ENCODE peak calls at places on chromosomes 2 and 18, in four cellular contexts. I is CD8-positive, alpha-beta T cell; A is PC-3; H is HCT116. P is an unnamed sample.

GRCh38 chr2:16625201-16625729 is 40.4 kb downstream of the CYRIA start:
- DNase-seq in I (no peak), A (no peak), H (no peak), P (no peak)

GRCh38 chr2:74051504-74051903 is 66.8 kb downstream of the TET3 start:
- DNase-seq in I (no peak), A (no peak), H (no peak), P (no peak)

GRCh38 chr2:120594856-120595685 is 140.6 kb upstream of the GLI2 start:
- DNase-seq in I (no peak), A (peak), H (peak), P (no peak)

GRCh38 chr2:15919716-15920444 is 20.5 kb upstream of the MYCN start:
- DNase-seq in I (no peak), A (peak), H (no peak), P (no peak)

GRCh38 chr2:159267926-159268325 is 18.6 kb downstream of the WDSUB1 start:
- DNase-seq in I (no peak), A (no peak), H (no peak), P (no peak)

GRCh38 chr18:8623549-8624106 is 14.4 kb downstream of the RAB12 start:
- DNase-seq in I (no peak), A (no peak), H (no peak), P (no peak)

GRCh38 chr2:234459401-234460009 is 37.4 kb downstream of the ARL4C start:
- DNase-seq in I (no peak), A (no peak), H (no peak), P (no peak)

GRCh38 chr18:5413447-5413846 is 117.9 kb upstream of the ZBTB14 start:
- DNase-seq in I (no peak), A (no peak), H (no peak), P (no peak)

GRCh38 chr2:128441341-128442052 is 122.8 kb upstream of the HS6ST1 start:
- DNase-seq in I (no peak), A (no peak), H (no peak), P (no peak)
- H3K27ac ChIP-seq in I (no peak), A (no peak), H (no peak), P (no peak)

DNA sequence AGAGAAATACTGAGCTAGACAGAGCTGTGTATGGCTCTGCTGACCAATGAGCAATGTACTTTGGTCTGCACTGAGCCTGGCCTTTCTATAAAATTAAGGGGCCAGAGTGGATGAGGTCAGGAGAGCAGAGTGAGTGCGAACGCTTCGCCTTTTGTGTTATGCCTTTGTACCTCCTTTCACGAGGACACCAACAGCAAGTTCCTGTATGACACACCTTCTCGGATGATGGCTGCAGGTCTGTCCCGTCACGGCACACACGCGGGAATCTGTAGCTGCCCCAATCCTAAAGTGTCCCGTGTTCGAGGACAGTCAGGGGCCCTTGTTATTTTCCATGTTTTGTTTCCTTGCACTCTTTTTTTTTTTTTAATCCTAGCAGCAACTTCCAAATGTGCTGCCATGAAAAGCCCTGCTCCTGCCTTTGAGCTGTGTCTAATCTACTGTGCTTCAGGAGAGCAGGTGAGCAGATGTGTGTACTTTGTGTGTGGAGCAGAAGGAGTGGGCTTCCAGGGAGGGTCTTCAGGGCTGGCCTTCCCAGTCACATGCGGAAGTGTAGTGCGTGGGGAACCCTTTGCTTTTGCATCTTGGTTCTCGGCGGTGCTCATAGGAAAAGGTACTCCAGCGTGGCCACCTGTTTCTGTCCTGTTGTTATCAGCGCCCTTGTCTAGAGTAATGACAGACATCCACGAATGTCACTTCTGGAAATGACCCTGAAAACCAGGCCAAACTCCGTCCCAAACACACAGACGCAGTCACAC is 213.2 kb downstream of the NDUFA10 start:
- DNase-seq in I (no peak), A (no peak), H (no peak), P (no peak)
- H3K27ac ChIP-seq in I (no peak), A (no peak), H (no peak), P (no peak)

GRCh38 chr2:237581751-237582746 is 8.5 kb downstream of the RAB17 start:
- DNase-seq in I (no peak), A (no peak), H (no peak), P (peak)
- H3K27ac ChIP-seq in I (no peak), A (no peak), H (no peak), P (no peak)

GRCh38 chr2:212414699-212415309 is 123.8 kb downstream of the ERBB4 start:
- DNase-seq in I (no peak), A (no peak), H (no peak), P (no peak)
- H3K27ac ChIP-seq in I (no peak), A (no peak), H (no peak), P (no peak)

GRCh38 chr2:26701596-26701995 is 9.1 kb downstream of the KCNK3 start:
- DNase-seq in I (no peak), A (no peak), H (no peak), P (no peak)
- H3K27ac ChIP-seq in I (no peak), A (no peak), H (no peak), P (no peak)

GRCh38 chr18:70991577-70991976 is 702.7 kb downstream of the SOCS6 start:
- DNase-seq in I (no peak), A (peak), H (no peak), P (no peak)
- H3K27ac ChIP-seq in I (no peak), A (no peak), H (no peak), P (no peak)

DNA sequence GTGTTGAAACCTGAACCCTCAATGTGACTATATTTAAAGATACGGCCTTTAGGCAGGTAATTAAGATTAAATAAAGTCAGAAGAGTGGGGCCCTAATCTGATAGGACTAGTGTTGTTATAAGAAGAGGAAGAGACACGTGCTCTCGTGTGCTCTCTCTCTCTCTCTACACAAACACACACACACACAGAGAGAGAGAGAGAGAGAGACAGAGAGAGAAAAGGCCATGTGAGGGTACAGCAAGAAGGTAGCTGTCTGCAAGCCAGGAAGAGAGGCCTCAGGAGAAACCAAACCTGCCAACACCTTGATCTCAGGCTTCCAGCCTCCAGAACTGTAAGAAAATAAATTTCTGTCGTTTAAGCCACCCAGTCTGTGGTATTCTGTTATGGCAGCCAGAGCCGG is 106.7 kb downstream of the FTCDNL1 start:
- DNase-seq in I (no peak), A (no peak), H (no peak), P (no peak)
- H3K27ac ChIP-seq in I (no peak), A (no peak), H (no peak), P (no peak)

P was measured in caudate nucleus.